ENCODE peak calls at places on chromosomes 4 and X, in seven cellular contexts. One of them, this sample, is unnamed. For H3K4me1, H3K79me2 and H3K36me3, the result is how much of the 10 kb centered on the place peaks cover.

GRCh38 chrX:118971552-118971951 is 2.9 kb upstream of the LONRF3 start:
- DNase-seq in mesendoderm: peak
- DNase-seq in osteoblast: no peak
- DNase-seq in mammary epithelial cell: no peak
- DNase-seq in OCI-LY7: no peak
- DNase-seq in trophoblast cell: no peak
- DNase-seq in hepatocyte: no peak
- DNase-seq in this sample: no peak

GRCh38 chr4:142408003-142408441 is 438.1 kb downstream of the INPP4B start:
- DNase-seq in mesendoderm: peak
- DNase-seq in mammary epithelial cell: peak
- DNase-seq in hepatocyte: no peak
- DNase-seq in trophoblast cell: peak
- DNase-seq in OCI-LY7: no peak
- DNase-seq in osteoblast: no peak
- DNase-seq in this sample: no peak

GRCh38 chr4:140243345-140243753 is 89.4 kb upstream of the MAML3 start:
- DNase-seq in trophoblast cell: no peak
- DNase-seq in mesendoderm: no peak
- DNase-seq in osteoblast: no peak
- DNase-seq in hepatocyte: peak
- DNase-seq in mammary epithelial cell: no peak
- DNase-seq in OCI-LY7: peak
- DNase-seq in this sample: peak

GRCh38 chrX:103063191-103063845 is 653 bp downstream of the BEX1 start:
- DNase-seq in OCI-LY7: no peak
- DNase-seq in hepatocyte: peak
- DNase-seq in mesendoderm: peak
- DNase-seq in trophoblast cell: peak
- DNase-seq in osteoblast: no peak
- DNase-seq in mammary epithelial cell: peak
- DNase-seq in this sample: no peak

GRCh38 chr4:38152305-38152704 is 192.1 kb downstream of the PTTG2 start:
- DNase-seq in hepatocyte: no peak
- DNase-seq in OCI-LY7: no peak
- DNase-seq in mesendoderm: no peak
- DNase-seq in trophoblast cell: no peak
- DNase-seq in osteoblast: no peak
- DNase-seq in mammary epithelial cell: no peak
- DNase-seq in this sample: no peak

GRCh38 chr4:106795326-106795725 is 240.8 kb downstream of the DKK2 start:
- DNase-seq in mesendoderm: no peak
- DNase-seq in hepatocyte: no peak
- DNase-seq in mammary epithelial cell: no peak
- DNase-seq in trophoblast cell: no peak
- DNase-seq in osteoblast: no peak
- DNase-seq in OCI-LY7: no peak
- DNase-seq in this sample: no peak

GRCh38 chrX:17028381-17028780 is 81.9 kb downstream of the REPS2 start:
- DNase-seq in OCI-LY7: no peak
- DNase-seq in trophoblast cell: no peak
- DNase-seq in osteoblast: no peak
- DNase-seq in mammary epithelial cell: no peak
- DNase-seq in mesendoderm: no peak
- DNase-seq in hepatocyte: no peak
- DNase-seq in this sample: no peak

GRCh38 chr4:6601661-6602250 is 26.8 kb downstream of the MAN2B2 start:
- DNase-seq in mesendoderm: no peak
- DNase-seq in osteoblast: peak
- DNase-seq in trophoblast cell: no peak
- DNase-seq in hepatocyte: no peak
- DNase-seq in OCI-LY7: no peak
- DNase-seq in mammary epithelial cell: no peak
- DNase-seq in this sample: no peak

GRCh38 chr4:38663801-38664703 is at the start of gene KLF3:
- DNase-seq in mesendoderm: peak
- DNase-seq in osteoblast: peak
- DNase-seq in OCI-LY7: peak
- DNase-seq in mammary epithelial cell: peak
- DNase-seq in hepatocyte: peak
- DNase-seq in trophoblast cell: peak
- DNase-seq in this sample: peak

GRCh38 chr4:139171878-139172691 is 4.9 kb downstream of the ELF2 start:
- DNase-seq in mesendoderm: peak
- DNase-seq in mammary epithelial cell: peak
- DNase-seq in OCI-LY7: no peak
- DNase-seq in trophoblast cell: peak
- DNase-seq in hepatocyte: no peak
- DNase-seq in osteoblast: peak
- DNase-seq in this sample: no peak

GRCh38 chr4:184462724-184463123 is 11.6 kb downstream of the IRF2 start:
- DNase-seq in mesendoderm: no peak
- DNase-seq in mammary epithelial cell: no peak
- DNase-seq in OCI-LY7: no peak
- DNase-seq in osteoblast: no peak
- DNase-seq in hepatocyte: peak
- DNase-seq in trophoblast cell: no peak
- DNase-seq in this sample: no peak

GRCh38 chr4:41384992-41385391 is 128.3 kb downstream of the UCHL1 start:
- DNase-seq in hepatocyte: no peak
- DNase-seq in OCI-LY7: no peak
- DNase-seq in osteoblast: no peak
- DNase-seq in mesendoderm: peak
- DNase-seq in mammary epithelial cell: no peak
- DNase-seq in trophoblast cell: peak
- DNase-seq in this sample: no peak

DNA sequence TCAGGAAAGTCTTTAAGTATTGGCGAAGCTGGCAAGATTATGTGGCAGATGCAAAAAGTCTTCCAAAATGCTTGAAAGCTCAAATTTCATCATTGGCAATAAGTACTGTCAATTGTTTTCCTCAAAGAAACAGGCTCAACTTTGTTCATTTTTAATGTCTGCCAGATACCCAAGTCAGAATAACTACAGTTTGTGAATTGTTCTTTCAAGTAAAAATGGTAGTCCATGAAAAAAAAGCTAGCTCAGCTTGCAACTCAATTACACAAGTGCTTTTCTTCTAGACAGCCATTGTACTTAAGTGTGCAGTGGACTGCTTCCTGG is 70.5 kb downstream of the AFF1 start:
- DNase-seq in trophoblast cell: no peak
- DNase-seq in mammary epithelial cell: no peak
- DNase-seq in OCI-LY7: peak
- DNase-seq in hepatocyte: no peak
- DNase-seq in osteoblast: no peak
- DNase-seq in mesendoderm: no peak
- DNase-seq in this sample: no peak
- H3K4me1 ChIP-seq in trophoblast cell: under half
- H3K4me1 ChIP-seq in mammary epithelial cell: under half
- H3K4me1 ChIP-seq in OCI-LY7: half or more
- H3K4me1 ChIP-seq in hepatocyte: under half
- H3K4me1 ChIP-seq in osteoblast: under half
- H3K4me1 ChIP-seq in mesendoderm: under half
- H3K4me1 ChIP-seq in this sample: under half

DNA sequence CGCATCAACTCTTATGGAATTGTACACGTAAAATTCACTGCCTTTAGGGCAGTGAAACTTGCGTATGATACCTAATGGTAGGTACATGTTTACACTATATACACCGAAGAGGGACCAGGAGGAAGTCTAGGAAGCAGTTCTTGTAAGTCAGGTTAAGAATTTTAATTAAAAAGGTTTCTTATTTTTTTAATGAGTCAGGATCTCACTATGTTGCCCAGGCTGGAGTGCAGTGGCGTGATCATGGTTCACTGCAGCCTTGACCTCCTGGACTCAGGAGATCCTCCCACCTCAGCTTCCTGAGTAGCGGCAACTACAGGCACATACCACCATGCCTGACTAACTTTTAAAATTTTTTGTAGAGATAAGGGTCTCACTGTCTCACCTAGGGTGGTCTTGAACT is 6.6 kb downstream of the NUDT9 start:
- DNase-seq in mammary epithelial cell: no peak
- DNase-seq in OCI-LY7: no peak
- DNase-seq in mesendoderm: no peak
- DNase-seq in trophoblast cell: no peak
- DNase-seq in hepatocyte: no peak
- DNase-seq in osteoblast: no peak
- DNase-seq in this sample: no peak
- H3K79me2 ChIP-seq in mammary epithelial cell: half or more
- H3K79me2 ChIP-seq in OCI-LY7: half or more
- H3K79me2 ChIP-seq in mesendoderm: under half
- H3K79me2 ChIP-seq in trophoblast cell: under half
- H3K79me2 ChIP-seq in hepatocyte: half or more
- H3K79me2 ChIP-seq in osteoblast: half or more
- H3K79me2 ChIP-seq in this sample: half or more

DNA sequence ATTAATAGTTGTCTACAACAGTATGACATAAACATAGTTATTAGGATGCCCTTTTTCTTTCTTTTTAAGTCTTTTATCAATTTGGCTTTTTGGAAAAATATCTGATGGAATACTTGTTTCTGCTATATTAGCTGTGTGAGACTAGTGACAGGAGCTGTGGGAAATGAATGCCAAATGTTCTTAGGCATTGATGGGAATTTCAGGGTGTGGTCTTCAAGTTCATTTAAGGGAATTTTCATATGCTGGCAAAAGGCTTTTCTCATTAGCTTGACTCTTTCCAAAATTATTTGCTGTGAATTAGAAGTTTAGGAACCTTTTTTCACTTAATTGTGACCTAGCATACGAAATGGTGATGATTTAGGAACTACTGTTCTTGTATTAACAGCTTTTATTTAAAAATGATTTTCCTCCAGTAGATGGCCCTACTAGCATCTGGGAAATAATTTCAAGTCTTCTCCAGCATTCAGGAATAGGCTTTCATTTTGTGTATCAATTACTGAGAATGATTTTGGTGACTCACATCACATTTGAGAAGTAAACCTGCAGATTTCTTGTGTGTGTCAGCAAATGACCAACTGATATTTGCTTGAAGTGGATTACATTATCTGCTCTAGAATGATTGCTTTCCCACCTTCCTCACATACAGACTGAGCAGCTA is 70.9 kb downstream of the HTT start:
- DNase-seq in OCI-LY7: no peak
- DNase-seq in trophoblast cell: no peak
- DNase-seq in hepatocyte: no peak
- DNase-seq in mammary epithelial cell: no peak
- DNase-seq in mesendoderm: no peak
- DNase-seq in osteoblast: no peak
- DNase-seq in this sample: no peak
- H3K36me3 ChIP-seq in OCI-LY7: half or more
- H3K36me3 ChIP-seq in trophoblast cell: under half
- H3K36me3 ChIP-seq in hepatocyte: under half
- H3K36me3 ChIP-seq in mammary epithelial cell: under half
- H3K36me3 ChIP-seq in mesendoderm: under half
- H3K36me3 ChIP-seq in osteoblast: half or more
- H3K36me3 ChIP-seq in this sample: under half

DNA sequence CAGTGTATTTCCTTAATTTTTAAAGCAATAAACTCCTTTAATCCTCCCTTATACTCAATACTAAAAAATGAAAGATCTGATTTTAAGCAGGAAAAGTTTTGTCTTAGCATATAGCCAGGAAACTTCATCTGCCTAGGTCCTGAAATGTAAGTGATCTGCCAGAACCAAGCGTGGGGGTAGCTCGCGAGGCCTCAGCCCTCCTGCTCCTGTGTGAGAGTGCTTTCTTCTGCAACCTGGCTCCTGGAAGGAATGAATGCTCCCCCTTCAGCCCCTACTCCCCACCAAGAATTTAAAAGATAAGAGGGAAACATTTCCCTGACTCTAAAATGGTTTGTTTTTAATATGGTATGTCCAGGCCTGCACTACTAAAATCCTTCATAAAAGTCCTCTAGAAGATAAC is 160.0 kb downstream of the CBR4 start:
- DNase-seq in OCI-LY7: no peak
- DNase-seq in mesendoderm: peak
- DNase-seq in osteoblast: no peak
- DNase-seq in trophoblast cell: no peak
- DNase-seq in hepatocyte: no peak
- DNase-seq in mammary epithelial cell: no peak
- DNase-seq in this sample: no peak
- H3K4me1 ChIP-seq in OCI-LY7: under half
- H3K4me1 ChIP-seq in mesendoderm: under half
- H3K4me1 ChIP-seq in osteoblast: under half
- H3K4me1 ChIP-seq in trophoblast cell: under half
- H3K4me1 ChIP-seq in hepatocyte: under half
- H3K4me1 ChIP-seq in mammary epithelial cell: under half
- H3K4me1 ChIP-seq in this sample: under half

DNA sequence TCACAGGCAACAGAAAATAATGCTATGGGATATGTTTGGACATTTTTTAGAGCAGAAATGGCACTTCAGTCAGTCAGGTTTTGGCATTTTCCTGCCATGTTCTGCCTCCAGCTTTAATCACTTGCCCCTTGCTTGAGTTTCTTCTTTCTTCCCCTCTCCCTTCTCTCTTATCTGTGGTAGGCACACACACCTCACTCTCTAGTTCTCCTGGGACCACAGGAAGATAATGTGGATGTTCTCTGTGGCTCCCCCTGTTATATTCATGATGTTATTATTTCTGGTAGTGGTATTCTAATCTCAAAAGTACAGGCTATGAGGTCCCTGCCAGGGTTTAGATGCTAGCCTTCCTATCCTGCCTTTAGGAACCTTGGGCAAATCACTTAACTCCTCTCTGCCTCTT is 5.2 kb downstream of the HADH start:
- DNase-seq in mammary epithelial cell: no peak
- DNase-seq in OCI-LY7: no peak
- DNase-seq in osteoblast: no peak
- DNase-seq in trophoblast cell: no peak
- DNase-seq in mesendoderm: no peak
- DNase-seq in hepatocyte: no peak
- DNase-seq in this sample: no peak
- H3K79me2 ChIP-seq in mammary epithelial cell: half or more
- H3K79me2 ChIP-seq in OCI-LY7: half or more
- H3K79me2 ChIP-seq in osteoblast: half or more
- H3K79me2 ChIP-seq in trophoblast cell: under half
- H3K79me2 ChIP-seq in mesendoderm: under half
- H3K79me2 ChIP-seq in hepatocyte: half or more
- H3K79me2 ChIP-seq in this sample: half or more

This sample was measured in Karpas-422.